ENCODE peak calls at places on chromosomes 16 and 17, in four cellular contexts. N, S, D and K are unnamed samples.

GRCh38 chr16:89737341-89738071 is 16.2 kb downstream of the ZNF276 start:
- DNase-seq in D (no peak), S (no peak), N (peak), K (no peak)

GRCh38 chr17:2181206-2181983 is 122.2 kb downstream of the SMG6 start:
- DNase-seq in S (no peak), D (peak), N (no peak), K (peak)

GRCh38 chr16:9176547-9177418 is 85.3 kb downstream of the HAPSTR1 start:
- DNase-seq in D (peak), N (no peak), S (no peak), K (no peak)

GRCh38 chr16:85102106-85102630 is 10.1 kb downstream of the CIBAR2 start:
- DNase-seq in D (no peak), N (no peak), S (no peak), K (no peak)

GRCh38 chr16:28042856-28043255 is 20.7 kb downstream of the GSG1L start:
- DNase-seq in D (no peak), S (no peak), N (no peak), K (peak)

GRCh38 chr17:56894859-56895455 is 18.9 kb downstream of the TRIM25 start:
- DNase-seq in N (no peak), D (no peak), S (no peak), K (no peak)

GRCh38 chr17:78939615-78940014 is 14.4 kb upstream of the TIMP2 start:
- DNase-seq in S (no peak), N (no peak), D (no peak), K (peak)

GRCh38 chr17:60887607-60888028 is 210.0 kb downstream of the BCAS3 start:
- DNase-seq in N (no peak), S (peak), D (no peak), K (no peak)

GRCh38 chr17:12859520-12859919 is 70.2 kb downstream of the ARHGAP44 start:
- DNase-seq in N (no peak), D (no peak), S (no peak), K (no peak)

GRCh38 chr17:71409712-71410111 is 711.1 kb upstream of the SOX9 start:
- DNase-seq in S (peak), D (no peak), N (no peak), K (peak)